ENCODE peak calls at places on chromosomes 7 and 10, in seven cellular contexts. B is AG08395; L is stimulated activated effector memory CD8-positive, alpha-beta T cell treated with anti-CD3 and anti-CD28 coated beads, Interleukin-12 subunit alpha, Interleukin-12 subunit beta, amount 100 ng/mL, for 72 hours; D is suprapubic skin; Q is HFFc6; J is activated naive CD4-positive, alpha-beta T cell treated with anti-CD3 and anti-CD28 coated beads for 36 hours; F is activated CD8-positive, alpha-beta memory T cell treated with anti-CD3 and anti-CD28 coated beads, Interleukin-2, amount 10 ng/mL, durations not matched to agents 7 days and 5 days. A is an unnamed sample.

GRCh38 chr7:94907420-94908203 is at the start of gene PPP1R9A:
- DNase-seq in J (no peak), F (no peak), L (no peak), B (peak; percentile 20), Q (no peak), D (no peak), A (peak; percentile 68)

GRCh38 chr7:51154201-51154600 is 162.4 kb downstream of the COBL start:
- DNase-seq in L (peak; percentile 13), D (no peak), F (no peak), Q (no peak), B (no peak), J (no peak), A (no peak)

GRCh38 chr7:325051-325798 is 35.3 kb downstream of the FOXL3 start:
- DNase-seq in F (no peak), L (no peak), Q (no peak), J (no peak), B (no peak), D (no peak), A (no peak)

GRCh38 chr7:140696024-140696678 is 357 bp upstream of the NDUFB2 start:
- DNase-seq in F (peak; percentile 96), L (no peak), Q (peak; percentile 89), B (peak; percentile 98), D (peak; percentile 98), J (peak; percentile 97), A (no peak)

GRCh38 chr7:87398441-87398840 is 53.0 kb downstream of the CROT start:
- DNase-seq in B (peak; percentile 62), J (no peak), L (no peak), D (no peak), Q (peak; percentile 69), F (no peak), A (no peak)

GRCh38 chr7:30572212-30572839 is 22.4 kb upstream of the GARS1 start:
- DNase-seq in D (no peak), F (no peak), L (peak; percentile 29), B (no peak), J (no peak), Q (no peak), A (no peak)

GRCh38 chr10:3528271-3528670 is 256.7 kb downstream of the KLF6 start:
- DNase-seq in B (peak; percentile 34), Q (no peak), D (no peak), J (no peak), L (no peak), F (no peak), A (no peak)

GRCh38 chr10:52454476-52454875 is 140.4 kb downstream of the DKK1 start:
- DNase-seq in L (no peak), D (no peak), J (no peak), F (no peak), B (no peak), Q (no peak), A (no peak)

GRCh38 chr7:117082636-117083035 is 129.3 kb downstream of the ST7 start:
- DNase-seq in L (no peak), B (no peak), F (no peak), J (no peak), Q (no peak), D (no peak), A (no peak)

GRCh38 chr10:131896403-131896802 is 4.4 kb upstream of the PPP2R2D start:
- DNase-seq in J (peak; percentile 24), L (no peak), B (no peak), F (peak; percentile 84), Q (no peak), D (no peak), A (no peak)

GRCh38 chr10:12975906-12976305 is 25.6 kb downstream of the CCDC3 start:
- DNase-seq in F (no peak), L (no peak), J (no peak), Q (no peak), B (no peak), D (peak; percentile 72), A (no peak)

GRCh38 chr10:33791295-33791694 is 456.8 kb upstream of the NRP1 start:
- DNase-seq in D (no peak), B (peak; percentile 13), L (no peak), Q (no peak), J (no peak), F (no peak), A (no peak)

GRCh38 chr10:24519950-24520349 is 203.7 kb downstream of the ARHGAP21 start:
- DNase-seq in Q (no peak), B (no peak), F (peak; percentile 41), J (peak; percentile 75), L (peak; percentile 51), D (no peak), A (no peak)

GRCh38 chr7:87220734-87221215 is 1.2 kb upstream of the TMEM243 start:
- DNase-seq in F (no peak), D (no peak), J (no peak), Q (peak; percentile 39), L (no peak), B (peak; percentile 21), A (no peak)

GRCh38 chr10:79583488-79584024 is 23.3 kb upstream of the SFTPA2 start:
- DNase-seq in F (no peak), Q (no peak), L (no peak), D (no peak), B (no peak), J (no peak), A (no peak)

GRCh38 chr10:123144697-123145541 is 3.0 kb upstream of the HMX2 start:
- DNase-seq in Q (no peak), D (no peak), J (no peak), L (peak; percentile 54), B (no peak), F (no peak), A (no peak)

GRCh38 chr10:64576497-64576896 is 1055.3 kb downstream of the REEP3 start:
- DNase-seq in B (no peak), Q (no peak), J (no peak), L (no peak), F (no peak), D (no peak), A (no peak)

GRCh38 chr10:122487231-122487765 is 25.9 kb downstream of the HTRA1 start:
- DNase-seq in F (no peak), J (no peak), L (no peak), D (no peak), B (peak; percentile 14), Q (no peak), A (no peak)

GRCh38 chr10:3116508-3117100 is 49.3 kb downstream of the PFKP start:
- DNase-seq in B (no peak), L (no peak), F (no peak), Q (no peak), D (no peak), J (no peak), A (no peak)

GRCh38 chr7:101882595-101883564 is 65.5 kb downstream of the CUX1 start:
- DNase-seq in B (peak; percentile 96), Q (peak; percentile 100), D (peak; percentile 84), F (no peak), J (no peak), L (no peak), A (peak; percentile 74)

GRCh38 chr10:114545071-114545470 is 113.0 kb downstream of the ABLIM1 start:
- DNase-seq in L (no peak), F (no peak), D (no peak), J (no peak), Q (no peak), B (no peak), A (no peak)

GRCh38 chr10:486668-487067 is 202.8 kb downstream of the DIP2C start:
- DNase-seq in Q (no peak), D (no peak), B (no peak), F (peak; percentile 34), L (no peak), J (no peak), A (no peak)

GRCh38 chr7:153835712-153836265 is 216.4 kb upstream of the DPP6 start:
- DNase-seq in Q (no peak), D (no peak), F (no peak), L (no peak), J (no peak), B (no peak), A (no peak)

GRCh38 chr10:61869772-61870520 is 31.6 kb upstream of the ARID5B start:
- DNase-seq in F (no peak), D (no peak), J (no peak), L (no peak), B (peak; percentile 38), Q (peak; percentile 47), A (no peak)

GRCh38 chr10:43863859-43864591 is 215.3 kb upstream of the ZNF32 start:
- DNase-seq in L (no peak), Q (peak; percentile 79), B (peak; percentile 79), D (no peak), J (no peak), F (peak; percentile 21), A (peak; percentile 13)

GRCh38 chr7:48048113-48048512 is 12.8 kb downstream of the C7orf57 start:
- DNase-seq in F (no peak), J (no peak), Q (no peak), L (no peak), B (no peak), D (no peak), A (no peak)

GRCh38 chr10:43160067-43160918 is 22.0 kb downstream of the CSGALNACT2 start:
- DNase-seq in J (peak; percentile 57), Q (peak; percentile 57), F (no peak), D (no peak), L (no peak), B (peak; percentile 75), A (no peak)

A was measured in Calu3.